ENCODE peak calls at places on chromosomes 13 and 19, in five cellular contexts. One of them, this sample, is unnamed.
A peak's percentile ranks its signal among the peaks of the same experiment; 100 is the strongest.

GRCh38 chr19:58581227-58582141 is 8.3 kb upstream of the MZF1 start:
- DNase-seq in K562: peak; percentile 97
- DNase-seq in H1: peak; percentile 99
- DNase-seq in SK-N-SH: no peak
- DNase-seq in HepG2: peak; percentile 16
- DNase-seq in this sample: peak; percentile 93

GRCh38 chr19:16530540-16531379 is 11.5 kb downstream of the CHERP start:
- DNase-seq in K562: no peak
- DNase-seq in H1: no peak
- DNase-seq in SK-N-SH: no peak
- DNase-seq in HepG2: no peak
- DNase-seq in this sample: no peak

GRCh38 chr13:33487575-33488243 is 202.2 kb upstream of the STARD13 start:
- DNase-seq in K562: peak; percentile 2
- DNase-seq in H1: no peak
- DNase-seq in SK-N-SH: no peak
- DNase-seq in HepG2: peak; percentile 10
- DNase-seq in this sample: no peak

GRCh38 chr13:93903909-93904308 is 575.6 kb downstream of the DCT start:
- DNase-seq in K562: no peak
- DNase-seq in H1: no peak
- DNase-seq in SK-N-SH: no peak
- DNase-seq in HepG2: no peak
- DNase-seq in this sample: no peak

GRCh38 chr19:5687360-5688198 is 2.5 kb upstream of the RPL36 start:
- DNase-seq in K562: no peak
- DNase-seq in H1: no peak
- DNase-seq in SK-N-SH: peak; percentile 40
- DNase-seq in HepG2: no peak
- DNase-seq in this sample: no peak

GRCh38 chr13:48403151-48403631 is 9.7 kb downstream of the LPAR6 start:
- DNase-seq in K562: no peak
- DNase-seq in H1: no peak
- DNase-seq in SK-N-SH: no peak
- DNase-seq in HepG2: no peak
- DNase-seq in this sample: no peak

GRCh38 chr13:89726690-89727435 is 1620.6 kb upstream of the MIR17HG start:
- DNase-seq in K562: no peak
- DNase-seq in H1: no peak
- DNase-seq in SK-N-SH: no peak
- DNase-seq in HepG2: no peak
- DNase-seq in this sample: no peak

GRCh38 chr13:74891610-74892009 is 590.4 kb downstream of the TBC1D4 start:
- DNase-seq in K562: no peak
- DNase-seq in H1: no peak
- DNase-seq in SK-N-SH: no peak
- DNase-seq in HepG2: no peak
- DNase-seq in this sample: no peak

DNA sequence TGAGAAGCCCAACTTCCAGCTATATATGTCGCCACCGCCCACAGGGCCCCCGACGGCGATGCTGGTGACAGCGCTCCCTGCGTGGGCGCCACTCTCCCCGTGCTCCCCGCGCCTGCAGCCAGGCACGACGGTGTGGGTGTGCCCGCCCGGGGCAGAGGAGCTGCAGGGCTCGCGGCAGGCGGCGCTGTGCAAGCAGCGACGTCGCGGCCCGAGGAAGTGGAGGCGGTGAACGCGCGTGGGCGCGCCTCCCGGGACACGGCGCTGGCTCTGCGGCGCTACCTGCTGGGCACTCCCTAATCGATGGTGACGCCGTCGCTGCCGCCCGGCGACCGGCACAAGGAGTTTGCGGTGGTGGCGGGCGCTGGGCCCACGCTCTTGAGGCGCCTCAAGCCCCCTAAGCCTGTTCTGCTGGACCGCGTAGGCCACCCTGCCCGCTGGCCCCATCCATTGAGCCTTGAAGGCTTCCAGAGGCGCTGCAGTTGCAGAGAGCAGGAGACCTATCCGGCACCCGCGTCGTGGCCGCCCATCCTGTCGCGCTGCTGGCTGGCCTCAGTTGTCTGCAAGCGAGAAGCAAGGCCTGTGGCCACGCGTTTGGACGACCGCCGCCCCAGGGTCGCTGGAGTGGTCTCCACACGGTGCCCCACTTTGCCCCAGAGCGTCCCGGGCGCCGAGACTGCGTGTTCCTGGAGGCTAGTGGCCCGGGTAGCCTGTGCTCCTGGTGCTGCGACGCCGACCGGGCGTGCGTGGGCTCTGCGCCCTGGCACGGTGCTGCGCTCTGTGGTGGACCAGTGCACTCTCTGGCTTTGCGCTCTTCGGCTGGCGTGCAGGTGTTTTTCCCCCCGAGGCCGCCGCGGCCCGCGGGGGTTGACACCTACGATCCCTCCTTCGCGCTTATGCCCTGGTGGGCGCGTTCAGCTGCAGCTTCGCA is 23.1 kb downstream of the LRFN3 start:
- DNase-seq in K562: peak; percentile 41
- DNase-seq in H1: peak; percentile 58
- DNase-seq in SK-N-SH: peak; percentile 63
- DNase-seq in HepG2: no peak
- DNase-seq in this sample: no peak
- TF ChIP-seq CTCF in K562: peak; percentile 27
- TF ChIP-seq CTCF in H1: no peak
- TF ChIP-seq CTCF in SK-N-SH: peak; percentile 23
- TF ChIP-seq CTCF in HepG2: peak; percentile 40
- TF ChIP-seq CTCF in this sample: no peak

GRCh38 chr13:44273991-44274810 is 99.4 kb upstream of the SERP2 start:
- DNase-seq in K562: no peak
- DNase-seq in H1: no peak
- DNase-seq in SK-N-SH: no peak
- DNase-seq in HepG2: no peak
- DNase-seq in this sample: no peak
- H3K4me3 ChIP-seq in K562: no peak overlapping the region
- H3K4me3 ChIP-seq in H1: no peak overlapping the region
- H3K4me3 ChIP-seq in SK-N-SH: no peak overlapping the region
- H3K4me3 ChIP-seq in HepG2: no peak overlapping the region
- H3K4me3 ChIP-seq in this sample: no peak overlapping the region

DNA sequence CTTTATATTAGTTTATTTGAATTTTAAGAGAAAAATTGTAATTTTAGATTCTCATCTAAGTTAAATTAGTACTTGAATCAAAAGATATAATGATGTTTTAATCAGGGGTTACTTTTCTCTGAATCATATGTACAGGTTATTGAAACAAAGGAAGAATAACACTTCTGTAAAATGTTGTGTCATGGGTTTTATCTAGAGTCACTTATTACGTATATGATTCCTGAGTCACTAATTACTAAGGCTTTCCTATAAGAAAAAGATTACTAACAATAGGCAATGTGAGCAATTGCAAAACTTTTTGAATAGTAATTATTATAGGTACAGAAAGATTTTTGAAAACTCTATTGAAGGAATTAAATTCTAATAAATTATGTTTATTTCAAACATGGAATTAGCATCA is 99.2 kb upstream of the KLF5 start:
- DNase-seq in K562: no peak
- DNase-seq in H1: no peak
- DNase-seq in SK-N-SH: no peak
- DNase-seq in HepG2: no peak
- DNase-seq in this sample: no peak
- TF ChIP-seq GABPA in K562: no peak
- TF ChIP-seq GABPA in H1: no peak
- TF ChIP-seq GABPA in SK-N-SH: no peak
- TF ChIP-seq GABPA in HepG2: no peak
- TF ChIP-seq GABPA in this sample: no peak

DNA sequence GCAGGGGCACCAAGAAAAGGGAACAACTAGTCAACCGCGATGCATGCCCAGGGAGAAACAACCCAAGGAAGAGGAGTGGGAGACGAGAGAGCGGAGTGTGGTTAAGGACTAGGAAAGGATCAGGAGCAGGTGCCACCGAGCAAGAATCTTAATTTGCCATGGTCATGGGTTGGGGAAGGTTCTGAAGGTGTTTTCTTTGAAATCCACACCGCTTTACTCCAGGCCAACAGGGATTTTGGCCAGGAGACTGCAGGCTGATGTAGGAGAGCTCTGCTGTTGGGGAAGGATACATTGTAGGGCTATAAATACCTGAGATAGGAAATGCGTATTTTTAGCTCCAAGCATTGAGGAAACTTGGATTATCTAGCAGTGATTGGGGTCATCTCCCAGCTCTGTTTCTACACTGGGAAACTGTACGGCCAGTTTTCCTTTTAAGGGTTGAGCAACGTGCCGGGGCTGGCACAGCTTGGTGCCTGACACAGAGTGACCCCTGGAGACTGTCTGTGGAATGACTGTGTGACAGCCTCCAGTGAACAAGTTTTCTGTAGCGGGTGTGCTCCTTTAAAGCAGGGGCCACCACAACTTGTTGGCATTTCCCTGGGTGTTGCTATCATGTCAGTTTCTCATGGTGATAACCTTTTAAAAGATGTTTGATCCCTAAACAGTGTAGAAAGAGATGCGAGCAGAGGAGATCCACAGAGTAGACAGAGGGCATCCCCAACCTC is 34.2 kb downstream of the ZNF536 start:
- DNase-seq in K562: peak; percentile 9
- DNase-seq in H1: peak; percentile 47
- DNase-seq in SK-N-SH: peak; percentile 56
- DNase-seq in HepG2: peak; percentile 10
- DNase-seq in this sample: no peak
- TF ChIP-seq CTCF in K562: peak; percentile 42
- TF ChIP-seq CTCF in H1: peak; percentile 59
- TF ChIP-seq CTCF in SK-N-SH: no peak
- TF ChIP-seq CTCF in HepG2: peak; percentile 65
- TF ChIP-seq CTCF in this sample: no peak

GRCh38 chr19:33194527-33194883 is 375 bp downstream of the LRP3 start:
- DNase-seq in K562: no peak
- DNase-seq in H1: no peak
- DNase-seq in SK-N-SH: no peak
- DNase-seq in HepG2: no peak
- DNase-seq in this sample: no peak
- H3K4me3 ChIP-seq in K562: no peak overlapping the region
- H3K4me3 ChIP-seq in H1: peak overlapping the region; percentile 59
- H3K4me3 ChIP-seq in SK-N-SH: peak overlapping the region; percentile 66
- H3K4me3 ChIP-seq in HepG2: peak overlapping the region; percentile 76
- H3K4me3 ChIP-seq in this sample: peak overlapping the region; percentile 78

GRCh38 chr19:10000171-10000826 is 10.0 kb downstream of the COL5A3 start:
- DNase-seq in K562: peak; percentile 76
- DNase-seq in H1: peak; percentile 87
- DNase-seq in SK-N-SH: peak; percentile 89
- DNase-seq in HepG2: peak; percentile 57
- DNase-seq in this sample: peak; percentile 51
- TF ChIP-seq GABPA in K562: no peak
- TF ChIP-seq GABPA in H1: no peak
- TF ChIP-seq GABPA in SK-N-SH: no peak
- TF ChIP-seq GABPA in HepG2: no peak
- TF ChIP-seq GABPA in this sample: no peak

DNA sequence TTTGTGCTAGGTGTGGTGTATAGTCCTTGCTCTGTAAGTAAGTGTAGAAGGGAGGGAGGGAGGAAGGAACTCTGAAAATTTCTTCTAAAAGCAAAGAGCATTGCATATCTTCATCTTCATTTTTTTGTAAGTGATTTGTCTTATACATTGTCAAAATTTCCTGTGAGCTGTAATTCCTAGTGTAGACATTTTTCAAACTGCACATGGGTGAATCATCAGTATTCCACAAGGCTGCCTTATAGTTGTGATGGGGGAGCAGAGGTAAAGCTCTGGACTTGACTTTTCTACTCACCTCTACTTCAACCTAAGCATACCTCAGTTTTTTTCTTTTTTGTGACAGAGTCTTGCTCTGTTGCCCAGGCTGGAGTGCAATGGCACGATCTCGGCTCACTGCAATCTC is 86.9 kb downstream of the CDK8 start:
- DNase-seq in K562: no peak
- DNase-seq in H1: no peak
- DNase-seq in SK-N-SH: no peak
- DNase-seq in HepG2: no peak
- DNase-seq in this sample: no peak
- TF ChIP-seq CTCF in K562: no peak
- TF ChIP-seq CTCF in H1: no peak
- TF ChIP-seq CTCF in SK-N-SH: no peak
- TF ChIP-seq CTCF in HepG2: no peak
- TF ChIP-seq CTCF in this sample: no peak

DNA sequence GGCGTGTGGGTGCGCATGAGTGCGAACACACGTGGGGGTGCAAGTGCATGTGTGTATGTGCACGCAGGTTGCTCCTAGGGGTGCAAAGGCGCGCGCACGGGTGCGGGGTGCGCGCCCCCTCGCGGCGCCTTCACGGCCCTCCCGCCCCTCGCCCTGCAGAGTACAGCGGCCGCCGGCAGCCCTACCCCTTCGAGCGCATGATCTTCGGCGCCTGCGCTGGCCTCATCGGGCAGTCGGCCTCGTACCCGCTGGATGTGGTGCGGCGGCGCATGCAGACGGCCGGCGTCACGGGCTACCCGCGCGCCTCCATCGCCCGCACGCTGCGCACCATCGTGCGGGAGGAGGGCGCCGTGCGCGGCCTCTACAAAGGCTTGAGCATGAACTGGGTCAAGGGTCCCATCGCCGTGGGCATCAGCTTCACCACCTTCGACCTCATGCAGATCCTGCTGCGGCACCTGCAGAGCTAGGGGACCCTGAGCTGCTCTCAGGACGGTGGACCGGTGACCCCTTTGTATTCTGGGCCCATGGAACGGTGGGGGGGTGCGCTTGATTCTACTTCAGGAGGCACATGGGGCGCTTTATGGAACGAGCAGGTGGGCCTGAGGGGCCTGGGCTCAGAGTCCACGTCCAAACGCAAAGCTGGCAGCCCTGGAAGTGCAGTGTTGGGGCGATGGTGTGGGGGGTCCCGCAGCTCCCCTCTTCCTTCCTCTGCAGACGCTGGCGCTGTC is 27.7 kb downstream of the TMEM161A start:
- DNase-seq in K562: no peak
- DNase-seq in H1: no peak
- DNase-seq in SK-N-SH: peak; percentile 89
- DNase-seq in HepG2: no peak
- DNase-seq in this sample: peak; percentile 51
- H3K4me3 ChIP-seq in K562: no peak overlapping the region
- H3K4me3 ChIP-seq in H1: no peak overlapping the region
- H3K4me3 ChIP-seq in SK-N-SH: no peak overlapping the region
- H3K4me3 ChIP-seq in HepG2: no peak overlapping the region
- H3K4me3 ChIP-seq in this sample: no peak overlapping the region

GRCh38 chr13:35367586-35367985 is 108.9 kb downstream of the MAB21L1 start:
- DNase-seq in K562: no peak
- DNase-seq in H1: no peak
- DNase-seq in SK-N-SH: no peak
- DNase-seq in HepG2: no peak
- DNase-seq in this sample: no peak
- TF ChIP-seq GABPA in K562: no peak
- TF ChIP-seq GABPA in H1: no peak
- TF ChIP-seq GABPA in SK-N-SH: no peak
- TF ChIP-seq GABPA in HepG2: no peak
- TF ChIP-seq GABPA in this sample: no peak

GRCh38 chr13:20171364-20171763 is 10.5 kb upstream of the GJA3 start:
- DNase-seq in K562: no peak
- DNase-seq in H1: no peak
- DNase-seq in SK-N-SH: no peak
- DNase-seq in HepG2: no peak
- DNase-seq in this sample: no peak

GRCh38 chr13:20170931-20171330 is 10.1 kb upstream of the GJA3 start:
- DNase-seq in K562: no peak
- DNase-seq in H1: no peak
- DNase-seq in SK-N-SH: no peak
- DNase-seq in HepG2: no peak
- DNase-seq in this sample: no peak

GRCh38 chr13:20165417-20166257 is 4.8 kb upstream of the GJA3 start:
- DNase-seq in K562: no peak
- DNase-seq in H1: no peak
- DNase-seq in SK-N-SH: no peak
- DNase-seq in HepG2: no peak
- DNase-seq in this sample: no peak

GRCh38 chr13:20173121-20173746 is 12.4 kb upstream of the GJA3 start:
- DNase-seq in K562: no peak
- DNase-seq in H1: no peak
- DNase-seq in SK-N-SH: no peak
- DNase-seq in HepG2: no peak
- DNase-seq in this sample: no peak

GRCh38 chr13:20168396-20168795 is 7.5 kb upstream of the GJA3 start:
- DNase-seq in K562: no peak
- DNase-seq in H1: no peak
- DNase-seq in SK-N-SH: no peak
- DNase-seq in HepG2: no peak
- DNase-seq in this sample: no peak
- TF ChIP-seq CTCF in K562: no peak
- TF ChIP-seq CTCF in H1: no peak
- TF ChIP-seq CTCF in SK-N-SH: no peak
- TF ChIP-seq CTCF in HepG2: no peak
- TF ChIP-seq CTCF in this sample: no peak

This sample was measured in HL-60.